ENCODE peak calls at places on chromosomes 6 and 20, in four cellular contexts. W is AG08395, B is left ventricle myocardium inferior, C is NB4. S is an unnamed sample.

GRCh38 chr20:35831983-35832382 is 60.2 kb downstream of the PHF20 start:
- DNase-seq in W (no peak), B (no peak), C (no peak), S (no peak)

GRCh38 chr20:3010985-3011723 is 32.3 kb upstream of the GNRH2 start:
- DNase-seq in W (peak), B (no peak), C (no peak), S (no peak)

GRCh38 chr6:150290429-150290828 is 78.4 kb upstream of the IYD start:
- DNase-seq in W (peak), B (no peak), C (no peak), S (no peak)

GRCh38 chr20:8215516-8215915 is 83.5 kb downstream of the PLCB1 start:
- DNase-seq in W (no peak), B (no peak), C (no peak), S (no peak)

GRCh38 chr6:72624557-72625160 is 2.8 kb downstream of the KCNQ5 start:
- DNase-seq in W (peak), B (no peak), C (peak), S (no peak)

GRCh38 chr6:140915001-140915950 is 1217.4 kb upstream of the GJE1 start:
- DNase-seq in W (no peak), B (no peak), C (no peak), S (no peak)

GRCh38 chr6:167154895-167155294 is 2.9 kb downstream of the GPR31 start:
- DNase-seq in W (no peak), B (no peak), C (no peak), S (no peak)

GRCh38 chr6:27135087-27135657 is 112.3 kb upstream of the PRSS16 start:
- DNase-seq in W (no peak), B (no peak), C (no peak), S (no peak)

GRCh38 chr20:20806121-20806820 is 93.8 kb upstream of the RALGAPA2 start:
- DNase-seq in W (no peak), B (no peak), C (no peak), S (no peak)

GRCh38 chr6:148223424-148223842 is 119.2 kb upstream of the SASH1 start:
- DNase-seq in W (peak), B (no peak), C (no peak), S (no peak)

GRCh38 chr6:86942761-86943526 is 5.6 kb downstream of the HTR1E start:
- DNase-seq in W (no peak), B (no peak), C (no peak), S (no peak)

GRCh38 chr6:4017847-4018193 is 61.1 kb downstream of the FAM217A start:
- DNase-seq in W (peak), B (no peak), C (peak), S (no peak)

GRCh38 chr6:33235221-33235634 is 26.9 kb downstream of the RING1 start:
- DNase-seq in W (no peak), B (no peak), C (no peak), S (no peak)

GRCh38 chr20:63765082-63765873 is 25.7 kb downstream of the SLC2A4RG start:
- DNase-seq in W (no peak), B (no peak), C (no peak), S (no peak)

GRCh38 chr6:70686548-70687133 is 19.0 kb downstream of the SMAP1 start:
- DNase-seq in W (peak), B (no peak), C (peak), S (no peak)

GRCh38 chr6:3406928-3407809 is 49.7 kb downstream of the SLC22A23 start:
- DNase-seq in W (no peak), B (no peak), C (no peak), S (no peak)

GRCh38 chr6:25652007-25652515 is at the start of gene SCGN:
- DNase-seq in W (peak), B (peak), C (peak), S (no peak)

GRCh38 chr6:13352165-13352564 is 23.8 kb upstream of the TBC1D7 start:
- DNase-seq in W (no peak), B (no peak), C (no peak), S (no peak)

GRCh38 chr20:20690676-20691476 is 21.6 kb downstream of the RALGAPA2 start:
- DNase-seq in W (no peak), B (no peak), C (peak), S (no peak)

GRCh38 chr6:156421933-156422332 is 355.2 kb upstream of the ARID1B start:
- DNase-seq in W (no peak), B (no peak), C (no peak), S (no peak)

GRCh38 chr6:160088774-160089533 is 32.7 kb upstream of the SLC22A1 start:
- DNase-seq in W (peak), B (no peak), C (no peak), S (no peak)

GRCh38 chr6:31246051-31246495 is 25.8 kb downstream of the HLA-C start:
- DNase-seq in W (peak), B (no peak), C (no peak), S (peak)

GRCh38 chr6:53065266-53066058 is at the start of gene FBXO9:
- DNase-seq in W (peak), B (peak), C (peak), S (no peak)

GRCh38 chr20:36214684-36215256 is 21.5 kb upstream of the AAR2 start:
- DNase-seq in W (peak), B (no peak), C (peak), S (peak)

GRCh38 chr20:10113746-10114145 is 79.0 kb downstream of the ANKEF1 start:
- DNase-seq in W (no peak), B (no peak), C (no peak), S (no peak)

GRCh38 chr20:3716195-3716834 is 3.9 kb upstream of the SIGLEC1 start:
- DNase-seq in W (peak), B (no peak), C (peak), S (no peak)

GRCh38 chr6:127518710-127519468 is at the start of gene MTCL3:
- DNase-seq in W (peak), B (peak), C (no peak), S (no peak)

GRCh38 chr20:1669304-1669703 is 11.7 kb upstream of the SIRPG start:
- DNase-seq in W (peak), B (peak), C (no peak), S (no peak)

GRCh38 chr6:2178125-2178524 is 67.3 kb downstream of the GMDS start:
- DNase-seq in W (no peak), B (no peak), C (no peak), S (no peak)

GRCh38 chr6:82374481-82374880 is 10.9 kb downstream of the TPBG start:
- DNase-seq in W (no peak), B (no peak), C (no peak), S (no peak)

GRCh38 chr6:155088856-155089255 is 93.7 kb downstream of the TIAM2 start:
- DNase-seq in W (no peak), B (no peak), C (no peak), S (no peak)

GRCh38 chr20:47326718-47327137 is 29.8 kb downstream of the ZMYND8 start:
- DNase-seq in W (no peak), B (no peak), C (no peak), S (no peak)

GRCh38 chr20:15992564-15992963 is 580.7 kb downstream of the KIF16B start:
- DNase-seq in W (no peak), B (no peak), C (no peak), S (no peak)

GRCh38 chr20:50320910-50321796 is 130.5 kb downstream of the CEBPB start:
- DNase-seq in W (peak), B (peak), C (peak), S (no peak)

GRCh38 chr6:157651731-157652490 is 171.1 kb upstream of the SNX9 start:
- DNase-seq in W (no peak), B (no peak), C (no peak), S (no peak)

S was measured in Panc1.